ENCODE peak calls at places on chromosomes 13 and 19, in six cellular contexts. E is uterus, R is dorsolateral prefrontal cortex, F is esophagus squamous epithelium, N is astrocyte, I is AG04450. L is an unnamed sample.

GRCh38 chr19:41219924-41220567 is 1.0 kb downstream of the AXL start:
- DNase-seq in E (peak; percentile 62), I (no peak), N (peak; percentile 43), R (no peak), F (no peak), L (peak; percentile 67)

GRCh38 chr19:17721821-17722220 is 2.5 kb downstream of the MAP1S start:
- DNase-seq in E (peak; percentile 35), I (no peak), F (no peak), N (no peak), R (no peak), L (peak; percentile 13)

GRCh38 chr13:29929062-29929847 is 78.8 kb upstream of the UBL3 start:
- DNase-seq in E (no peak), R (no peak), F (no peak), N (no peak), I (no peak), L (no peak)

GRCh38 chr19:8210660-8211101 is 1.5 kb downstream of the CERS4 start:
- DNase-seq in R (no peak), N (no peak), F (no peak), E (no peak), I (no peak), L (no peak)

GRCh38 chr13:74061939-74062595 is 72.1 kb downstream of the KLF12 start:
- DNase-seq in E (peak; percentile 31), F (no peak), R (no peak), N (peak; percentile 50), I (no peak), L (peak; percentile 47)

GRCh38 chr13:34031629-34032028 is 213.7 kb downstream of the RFC3 start:
- DNase-seq in F (no peak), R (no peak), I (no peak), E (no peak), N (no peak), L (no peak)

GRCh38 chr19:917323-918151 is at the start of gene KISS1R:
- DNase-seq in R (no peak), N (no peak), I (no peak), F (no peak), E (no peak), L (peak; percentile 34)

GRCh38 chr13:63048648-63049047 is 1633.0 kb upstream of the PCDH20 start:
- DNase-seq in N (no peak), F (no peak), I (no peak), R (no peak), E (no peak), L (peak; percentile 16)

GRCh38 chr19:22882797-22883196 is 50.7 kb downstream of the ZNF723 start:
- DNase-seq in N (peak; percentile 0), R (no peak), F (no peak), I (no peak), E (no peak), L (peak; percentile 13)

GRCh38 chr13:36030670-36031331 is 100.4 kb downstream of the DCLK1 start:
- DNase-seq in N (peak; percentile 94), R (no peak), I (no peak), F (no peak), E (peak; percentile 38), L (peak; percentile 18)

GRCh38 chr13:42538996-42539395 is 35.0 kb upstream of the TNFSF11 start:
- DNase-seq in I (no peak), E (no peak), F (no peak), N (no peak), R (no peak), L (no peak)

DNA sequence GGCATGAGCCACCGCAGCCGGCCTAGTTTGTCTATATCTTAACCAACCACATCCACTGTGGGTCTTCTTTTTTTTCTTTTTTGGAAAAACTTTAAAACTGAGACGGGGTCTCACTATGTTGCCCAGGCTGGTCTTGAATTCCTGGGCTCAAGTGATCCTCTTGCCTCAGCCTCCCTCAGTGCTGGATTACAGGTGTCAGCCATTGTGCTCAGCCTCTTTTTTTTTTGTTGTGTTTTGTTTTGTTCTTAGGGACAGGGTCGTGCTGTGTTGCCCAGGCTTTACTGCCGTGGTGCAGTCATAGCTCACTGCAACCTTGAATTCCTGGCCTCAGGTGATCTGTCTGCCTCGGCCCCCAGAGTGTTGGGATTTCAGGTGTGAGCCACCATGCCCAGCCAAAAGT is 7.4 kb downstream of the SNRNP70 start:
- DNase-seq in R (no peak), F (no peak), I (no peak), N (no peak), E (no peak), L (no peak)
- TF ChIP-seq CTCF in R (no peak), F (no peak), I (no peak), N (no peak), E (no peak), L (no peak)

DNA sequence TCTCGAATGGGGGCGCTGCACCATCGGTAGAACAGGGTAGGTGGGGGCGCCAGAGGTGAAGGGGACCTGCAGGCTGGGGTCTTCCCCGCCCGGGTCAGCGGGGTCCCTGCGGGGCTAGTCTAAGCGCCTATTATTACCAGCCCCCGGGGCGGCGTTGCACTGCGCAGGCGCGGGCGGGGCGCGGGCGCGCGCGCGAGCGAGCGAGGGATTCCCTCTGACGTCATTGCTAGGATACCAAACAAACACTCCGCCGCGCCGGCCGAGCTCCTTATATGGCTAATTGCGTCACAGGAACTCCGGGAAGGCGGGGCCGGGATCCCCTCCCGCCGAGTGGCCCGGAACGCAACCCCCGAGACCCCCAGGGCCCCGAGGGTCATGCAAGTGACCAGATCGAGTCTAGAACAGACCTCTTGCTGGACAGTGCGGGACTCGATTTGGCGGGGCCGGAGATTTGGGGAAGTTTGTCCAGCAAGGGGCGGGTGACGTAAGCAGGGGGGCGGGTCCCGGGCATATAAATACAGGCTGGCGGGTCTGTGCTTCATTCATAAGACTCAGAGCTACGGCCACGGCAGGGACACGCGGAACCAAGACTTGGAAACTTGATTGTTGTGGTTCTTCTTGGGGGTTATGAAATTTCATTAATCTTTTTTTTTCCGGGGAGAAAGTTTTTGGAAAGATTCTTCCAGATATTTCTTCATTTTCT is at the start of gene FOSB:
- DNase-seq in F (peak; percentile 84), I (peak; percentile 87), N (peak; percentile 83), E (peak; percentile 96), R (peak; percentile 96), L (peak; percentile 92)
- TF ChIP-seq CTCF in F (no peak), I (peak; percentile 23), N (no peak), E (peak; percentile 19), R (peak; percentile 36), L (no peak)

GRCh38 chr13:49517461-49517860 is 21.7 kb downstream of the PHF11 start:
- DNase-seq in R (no peak), E (no peak), N (no peak), F (no peak), I (no peak), L (no peak)
- TF ChIP-seq CTCF in R (peak; percentile 49), E (no peak), N (peak; percentile 44), F (no peak), I (peak; percentile 47), L (peak; percentile 38)

DNA sequence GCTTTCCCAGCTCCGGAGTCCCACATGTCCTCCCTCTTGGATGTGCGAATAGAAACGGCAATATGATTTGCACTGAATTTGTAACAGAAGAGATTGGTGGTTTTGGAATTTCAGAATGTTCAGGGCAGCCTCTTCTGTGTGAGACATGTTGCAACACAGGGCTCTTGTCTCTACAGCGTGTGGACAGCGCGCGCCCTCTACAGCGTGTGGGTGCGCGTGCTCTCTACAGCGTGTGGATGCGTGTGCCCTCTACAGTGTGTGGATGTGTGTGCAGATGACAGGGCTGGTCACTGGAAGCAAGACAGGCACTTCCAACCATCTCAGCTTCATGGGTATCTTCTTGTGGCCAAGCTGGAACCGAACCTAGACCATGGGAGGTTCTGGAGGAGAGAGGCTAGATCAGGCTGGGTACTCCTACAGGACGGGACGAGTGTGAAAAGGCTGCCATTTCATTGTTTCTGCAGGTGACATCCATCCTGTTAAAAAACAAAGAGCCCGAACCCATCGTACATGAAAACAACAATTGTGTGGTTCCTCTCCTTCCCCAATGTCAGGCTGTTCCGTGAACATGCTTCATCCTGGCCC is 78.4 kb downstream of the TEX29 start:
- DNase-seq in R (no peak), E (no peak), I (no peak), F (no peak), N (no peak), L (no peak)
- TF ChIP-seq CTCF in R (no peak), E (no peak), I (no peak), F (no peak), N (no peak), L (no peak)

GRCh38 chr19:3234800-3235199 is 10.3 kb downstream of the CELF5 start:
- DNase-seq in E (no peak), I (no peak), N (no peak), F (no peak), R (no peak), L (no peak)
- TF ChIP-seq CTCF in E (no peak), I (peak; percentile 3), N (no peak), F (no peak), R (no peak), L (peak; percentile 15)

GRCh38 chr19:38011426-38011825 is 104.4 kb downstream of the SIPA1L3 start:
- DNase-seq in R (no peak), F (no peak), I (no peak), E (no peak), N (no peak), L (no peak)

GRCh38 chr19:38006361-38007045 is 99.5 kb downstream of the SIPA1L3 start:
- DNase-seq in F (no peak), R (no peak), E (no peak), N (no peak), I (no peak), L (no peak)

GRCh38 chr19:38012290-38012689 is 105.3 kb downstream of the SIPA1L3 start:
- DNase-seq in R (no peak), N (no peak), I (no peak), F (no peak), E (no peak), L (no peak)

GRCh38 chr19:38012944-38013343 is 105.9 kb downstream of the SIPA1L3 start:
- DNase-seq in N (no peak), E (no peak), R (no peak), F (no peak), I (no peak), L (no peak)

GRCh38 chr19:38009650-38010229 is 102.7 kb downstream of the SIPA1L3 start:
- DNase-seq in N (no peak), R (no peak), E (no peak), I (no peak), F (no peak), L (no peak)
- TF ChIP-seq CTCF in N (no peak), R (no peak), E (no peak), I (no peak), F (no peak), L (no peak)

DNA sequence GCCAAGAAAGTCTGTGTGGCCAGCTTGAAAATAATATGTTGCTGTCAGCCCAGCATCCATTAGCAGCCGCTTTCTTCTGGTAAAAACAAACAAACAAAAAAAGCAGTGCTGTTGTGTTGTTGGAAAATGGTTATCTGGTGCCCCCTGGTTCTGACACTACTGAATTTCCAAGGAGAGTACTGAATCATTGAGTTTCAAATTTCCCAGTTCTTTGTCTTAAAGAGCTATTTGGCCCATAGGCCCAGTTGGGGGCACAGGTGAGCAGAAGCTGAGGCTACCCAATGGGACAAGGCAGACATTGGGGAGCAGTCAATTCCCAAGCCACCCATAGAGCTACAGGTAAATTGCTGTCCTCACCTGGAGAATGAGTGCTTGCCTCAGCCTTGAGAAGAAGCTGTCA is 995.9 kb downstream of the UQCRFS1 start:
- DNase-seq in N (no peak), E (no peak), R (no peak), F (no peak), I (no peak), L (no peak)
- TF ChIP-seq CTCF in N (no peak), E (no peak), R (no peak), F (no peak), I (no peak), L (no peak)

GRCh38 chr19:20357921-20358320 is 190.9 kb downstream of the ZNF486 start:
- DNase-seq in I (no peak), N (no peak), F (no peak), E (no peak), R (no peak), L (no peak)

GRCh38 chr19:20365146-20365545 is 198.1 kb downstream of the ZNF486 start:
- DNase-seq in I (no peak), N (no peak), F (no peak), R (no peak), E (peak; percentile 77), L (no peak)

GRCh38 chr19:20359933-20360720 is 193.1 kb downstream of the ZNF486 start:
- DNase-seq in N (no peak), I (no peak), R (peak; percentile 46), F (no peak), E (no peak), L (no peak)
- TF ChIP-seq CTCF in N (no peak), I (no peak), R (peak; percentile 68), F (no peak), E (no peak), L (no peak)

L was measured in IMR-90.